ENCODE peak calls at places on chromosomes 6 and 20, in four cellular contexts. X is stimulated activated CD4-positive, alpha-beta T cell treated with anti-CD3 and anti-CD28 coated beads, Interleukin-2, amount 100 ng/mL, for 48 hours; U is progenitor cell of endocrine pancreas; G is heart right ventricle. L is an unnamed sample.

GRCh38 chr20:51372176-51372803 is 170.2 kb downstream of the NFATC2 start:
- DNase-seq in G (peak; percentile 54), U (peak; percentile 68), X (peak; percentile 57), L (peak; percentile 77)

GRCh38 chr6:111732390-111732789 is 126.7 kb upstream of the TRAF3IP2 start:
- DNase-seq in X (no peak), U (no peak), G (no peak), L (no peak)

GRCh38 chr20:57048027-57048869 is 218.2 kb downstream of the BMP7 start:
- DNase-seq in G (no peak), U (peak; percentile 33), X (peak; percentile 7), L (peak; percentile 32)

GRCh38 chr6:35026434-35027222 is 114.5 kb downstream of the TCP11 start:
- DNase-seq in U (no peak), X (no peak), G (no peak), L (peak; percentile 70)

GRCh38 chr20:10958279-10958678 is 284.5 kb upstream of the JAG1 start:
- DNase-seq in G (no peak), X (no peak), U (no peak), L (no peak)

GRCh38 chr20:63553251-63553932 is 567 bp upstream of the FNDC11 start:
- DNase-seq in U (peak; percentile 70), G (peak; percentile 85), X (peak; percentile 81), L (peak; percentile 96)

GRCh38 chr6:134849920-134850447 is 99.9 kb downstream of the ALDH8A1 start:
- DNase-seq in G (no peak), U (no peak), X (no peak), L (no peak)

GRCh38 chr20:36441416-36441815 is 99.9 kb upstream of the MYL9 start:
- DNase-seq in G (no peak), X (no peak), U (no peak), L (no peak)

GRCh38 chr6:44012078-44012493 is 115.2 kb downstream of the MRPL14 start:
- DNase-seq in X (no peak), U (no peak), G (no peak), L (no peak)

GRCh38 chr6:15953152-15953880 is 175.6 kb upstream of the MYLIP start:
- DNase-seq in G (no peak), X (no peak), U (no peak), L (no peak)

GRCh38 chr6:84728602-84729001 is 35.8 kb downstream of the TBX18 start:
- DNase-seq in G (no peak), U (no peak), X (no peak), L (no peak)

GRCh38 chr6:11208267-11208666 is 24.2 kb downstream of the NEDD9 start:
- DNase-seq in U (no peak), X (no peak), G (no peak), L (no peak)

GRCh38 chr6:157263146-157263545 is 60.2 kb downstream of the TMEM242 start:
- DNase-seq in U (no peak), X (no peak), G (no peak), L (no peak)

GRCh38 chr20:21053002-21053762 is 53.0 kb downstream of the LINC00237 start:
- DNase-seq in U (no peak), X (no peak), G (no peak), L (peak; percentile 58)

GRCh38 chr6:3307436-3307835 is 48.7 kb downstream of the PSMG4 start:
- DNase-seq in G (no peak), U (no peak), X (no peak), L (no peak)

GRCh38 chr20:50788045-50788867 is 6.6 kb upstream of the BCAS4 start:
- DNase-seq in U (no peak), G (no peak), X (no peak), L (peak; percentile 75)

GRCh38 chr20:44648068-44648467 is 3.4 kb downstream of the ADA start:
- DNase-seq in G (no peak), U (no peak), X (no peak), L (no peak)

GRCh38 chr6:117733341-117733740 is 58.1 kb downstream of the NUS1 start:
- DNase-seq in U (no peak), G (no peak), X (no peak), L (no peak)

GRCh38 chr20:22619272-22619671 is 34.9 kb upstream of the FOXA2 start:
- DNase-seq in U (no peak), X (no peak), G (no peak), L (no peak)

GRCh38 chr6:157328108-157328692 is 4.9 kb upstream of the TMEM242 start:
- DNase-seq in G (no peak), X (no peak), U (no peak), L (no peak)

GRCh38 chr6:36954262-36954931 is at the start of gene PI16:
- DNase-seq in U (no peak), G (no peak), X (no peak), L (no peak)

GRCh38 chr20:50108571-50109235 is 4.2 kb downstream of the UBE2V1 start:
- DNase-seq in U (no peak), X (no peak), G (no peak), L (no peak)

GRCh38 chr20:33828326-33828834 is 17.2 kb downstream of the CHMP4B start:
- DNase-seq in X (no peak), G (no peak), U (no peak), L (no peak)

GRCh38 chr6:6674872-6675271 is 86.4 kb downstream of the LY86 start:
- DNase-seq in G (no peak), U (no peak), X (no peak), L (no peak)

GRCh38 chr6:139518556-139519091 is 144.2 kb upstream of the CITED2 start:
- DNase-seq in X (no peak), G (no peak), U (no peak), L (no peak)

GRCh38 chr6:1825277-1825676 is 215.6 kb downstream of the FOXC1 start:
- DNase-seq in U (no peak), X (no peak), G (no peak), L (no peak)